ENCODE peak calls at places on chromosomes 16 and 17, in nine cellular contexts. One of them, this sample, is unnamed.

GRCh38 chr16:57092786-57093301 is 461 bp downstream of the CPNE2 start:
- DNase-seq in stimulated activated CD8-positive, alpha-beta memory T cell treated with anti-CD3 and anti-CD28 coated beads, Interleukin-12 subunit alpha, Interleukin-12 subunit beta, amount 100 ng/mL, for 4 hours: peak; percentile 31
- DNase-seq in activated T-helper 1 cell treated with anti-CD3 and anti-CD28 coated beads, Interleukin-2, amount 50 U/mL, for 16 hours: peak; percentile 37
- DNase-seq in NB4: peak; percentile 72
- DNase-seq in HuH-7: peak; percentile 71
- DNase-seq in stimulated activated CD4-positive, alpha-beta T cell treated with anti-CD3 and anti-CD28 coated beads, TNF-alpha, amount 100 ng/mL, for 48 hours: peak; percentile 20
- DNase-seq in EL: peak; percentile 40
- DNase-seq in GM03348: peak; percentile 85
- DNase-seq in CD4-positive, alpha-beta memory T cell: peak; percentile 36
- DNase-seq in this sample: peak; percentile 62

GRCh38 chr17:50151041-50151936 is 812 bp upstream of the PPP1R9B start:
- DNase-seq in stimulated activated CD8-positive, alpha-beta memory T cell treated with anti-CD3 and anti-CD28 coated beads, Interleukin-12 subunit alpha, Interleukin-12 subunit beta, amount 100 ng/mL, for 4 hours: peak; percentile 77
- DNase-seq in activated T-helper 1 cell treated with anti-CD3 and anti-CD28 coated beads, Interleukin-2, amount 50 U/mL, for 16 hours: peak; percentile 77
- DNase-seq in NB4: peak; percentile 94
- DNase-seq in HuH-7: peak; percentile 98
- DNase-seq in stimulated activated CD4-positive, alpha-beta T cell treated with anti-CD3 and anti-CD28 coated beads, TNF-alpha, amount 100 ng/mL, for 48 hours: peak; percentile 75
- DNase-seq in EL: peak; percentile 94
- DNase-seq in GM03348: peak; percentile 96
- DNase-seq in CD4-positive, alpha-beta memory T cell: peak; percentile 84
- DNase-seq in this sample: peak; percentile 93

GRCh38 chr17:6551909-6552768 is 4.2 kb downstream of the PITPNM3 start:
- DNase-seq in stimulated activated CD8-positive, alpha-beta memory T cell treated with anti-CD3 and anti-CD28 coated beads, Interleukin-12 subunit alpha, Interleukin-12 subunit beta, amount 100 ng/mL, for 4 hours: no peak
- DNase-seq in activated T-helper 1 cell treated with anti-CD3 and anti-CD28 coated beads, Interleukin-2, amount 50 U/mL, for 16 hours: no peak
- DNase-seq in NB4: no peak
- DNase-seq in HuH-7: no peak
- DNase-seq in stimulated activated CD4-positive, alpha-beta T cell treated with anti-CD3 and anti-CD28 coated beads, TNF-alpha, amount 100 ng/mL, for 48 hours: no peak
- DNase-seq in EL: no peak
- DNase-seq in GM03348: no peak
- DNase-seq in CD4-positive, alpha-beta memory T cell: no peak
- DNase-seq in this sample: no peak

GRCh38 chr17:75077490-75078096 is 10.2 kb upstream of the SLC16A5 start:
- DNase-seq in stimulated activated CD8-positive, alpha-beta memory T cell treated with anti-CD3 and anti-CD28 coated beads, Interleukin-12 subunit alpha, Interleukin-12 subunit beta, amount 100 ng/mL, for 4 hours: peak; percentile 16
- DNase-seq in activated T-helper 1 cell treated with anti-CD3 and anti-CD28 coated beads, Interleukin-2, amount 50 U/mL, for 16 hours: peak; percentile 37
- DNase-seq in NB4: no peak
- DNase-seq in HuH-7: peak; percentile 73
- DNase-seq in stimulated activated CD4-positive, alpha-beta T cell treated with anti-CD3 and anti-CD28 coated beads, TNF-alpha, amount 100 ng/mL, for 48 hours: no peak
- DNase-seq in EL: no peak
- DNase-seq in GM03348: peak; percentile 36
- DNase-seq in CD4-positive, alpha-beta memory T cell: peak; percentile 46
- DNase-seq in this sample: no peak

GRCh38 chr17:2980211-2980903 is 83.0 kb downstream of the OR1D5 start:
- DNase-seq in stimulated activated CD8-positive, alpha-beta memory T cell treated with anti-CD3 and anti-CD28 coated beads, Interleukin-12 subunit alpha, Interleukin-12 subunit beta, amount 100 ng/mL, for 4 hours: no peak
- DNase-seq in activated T-helper 1 cell treated with anti-CD3 and anti-CD28 coated beads, Interleukin-2, amount 50 U/mL, for 16 hours: no peak
- DNase-seq in NB4: no peak
- DNase-seq in HuH-7: no peak
- DNase-seq in stimulated activated CD4-positive, alpha-beta T cell treated with anti-CD3 and anti-CD28 coated beads, TNF-alpha, amount 100 ng/mL, for 48 hours: no peak
- DNase-seq in EL: no peak
- DNase-seq in GM03348: no peak
- DNase-seq in CD4-positive, alpha-beta memory T cell: no peak
- DNase-seq in this sample: no peak

GRCh38 chr17:494601-495195 is 142.1 kb upstream of the RPH3AL start:
- DNase-seq in stimulated activated CD8-positive, alpha-beta memory T cell treated with anti-CD3 and anti-CD28 coated beads, Interleukin-12 subunit alpha, Interleukin-12 subunit beta, amount 100 ng/mL, for 4 hours: no peak
- DNase-seq in activated T-helper 1 cell treated with anti-CD3 and anti-CD28 coated beads, Interleukin-2, amount 50 U/mL, for 16 hours: no peak
- DNase-seq in NB4: peak; percentile 36
- DNase-seq in HuH-7: no peak
- DNase-seq in stimulated activated CD4-positive, alpha-beta T cell treated with anti-CD3 and anti-CD28 coated beads, TNF-alpha, amount 100 ng/mL, for 48 hours: no peak
- DNase-seq in EL: no peak
- DNase-seq in GM03348: no peak
- DNase-seq in CD4-positive, alpha-beta memory T cell: no peak
- DNase-seq in this sample: no peak

GRCh38 chr17:27593857-27594255 is 37.1 kb upstream of the LGALS9 start:
- DNase-seq in stimulated activated CD8-positive, alpha-beta memory T cell treated with anti-CD3 and anti-CD28 coated beads, Interleukin-12 subunit alpha, Interleukin-12 subunit beta, amount 100 ng/mL, for 4 hours: no peak
- DNase-seq in activated T-helper 1 cell treated with anti-CD3 and anti-CD28 coated beads, Interleukin-2, amount 50 U/mL, for 16 hours: no peak
- DNase-seq in NB4: no peak
- DNase-seq in HuH-7: no peak
- DNase-seq in stimulated activated CD4-positive, alpha-beta T cell treated with anti-CD3 and anti-CD28 coated beads, TNF-alpha, amount 100 ng/mL, for 48 hours: no peak
- DNase-seq in EL: no peak
- DNase-seq in GM03348: no peak
- DNase-seq in CD4-positive, alpha-beta memory T cell: no peak
- DNase-seq in this sample: no peak

GRCh38 chr16:77974883-77975282 is 47.5 kb upstream of the CLEC3A start:
- DNase-seq in stimulated activated CD8-positive, alpha-beta memory T cell treated with anti-CD3 and anti-CD28 coated beads, Interleukin-12 subunit alpha, Interleukin-12 subunit beta, amount 100 ng/mL, for 4 hours: no peak
- DNase-seq in activated T-helper 1 cell treated with anti-CD3 and anti-CD28 coated beads, Interleukin-2, amount 50 U/mL, for 16 hours: no peak
- DNase-seq in NB4: peak; percentile 44
- DNase-seq in HuH-7: no peak
- DNase-seq in stimulated activated CD4-positive, alpha-beta T cell treated with anti-CD3 and anti-CD28 coated beads, TNF-alpha, amount 100 ng/mL, for 48 hours: no peak
- DNase-seq in EL: no peak
- DNase-seq in GM03348: no peak
- DNase-seq in CD4-positive, alpha-beta memory T cell: no peak
- DNase-seq in this sample: no peak

GRCh38 chr17:76385892-76386786 is 1.7 kb downstream of the SPHK1 start:
- DNase-seq in stimulated activated CD8-positive, alpha-beta memory T cell treated with anti-CD3 and anti-CD28 coated beads, Interleukin-12 subunit alpha, Interleukin-12 subunit beta, amount 100 ng/mL, for 4 hours: peak; percentile 72
- DNase-seq in activated T-helper 1 cell treated with anti-CD3 and anti-CD28 coated beads, Interleukin-2, amount 50 U/mL, for 16 hours: peak; percentile 64
- DNase-seq in NB4: peak; percentile 83
- DNase-seq in HuH-7: peak; percentile 97
- DNase-seq in stimulated activated CD4-positive, alpha-beta T cell treated with anti-CD3 and anti-CD28 coated beads, TNF-alpha, amount 100 ng/mL, for 48 hours: peak; percentile 75
- DNase-seq in EL: peak; percentile 91
- DNase-seq in GM03348: peak; percentile 95
- DNase-seq in CD4-positive, alpha-beta memory T cell: peak; percentile 78
- DNase-seq in this sample: peak; percentile 80

GRCh38 chr17:74785096-74785980 is 9.2 kb upstream of the NAT9 start:
- DNase-seq in stimulated activated CD8-positive, alpha-beta memory T cell treated with anti-CD3 and anti-CD28 coated beads, Interleukin-12 subunit alpha, Interleukin-12 subunit beta, amount 100 ng/mL, for 4 hours: no peak
- DNase-seq in activated T-helper 1 cell treated with anti-CD3 and anti-CD28 coated beads, Interleukin-2, amount 50 U/mL, for 16 hours: no peak
- DNase-seq in NB4: no peak
- DNase-seq in HuH-7: no peak
- DNase-seq in stimulated activated CD4-positive, alpha-beta T cell treated with anti-CD3 and anti-CD28 coated beads, TNF-alpha, amount 100 ng/mL, for 48 hours: no peak
- DNase-seq in EL: no peak
- DNase-seq in GM03348: no peak
- DNase-seq in CD4-positive, alpha-beta memory T cell: no peak
- DNase-seq in this sample: no peak

GRCh38 chr16:27441276-27441675 is 39.3 kb downstream of the IL21R start:
- DNase-seq in stimulated activated CD8-positive, alpha-beta memory T cell treated with anti-CD3 and anti-CD28 coated beads, Interleukin-12 subunit alpha, Interleukin-12 subunit beta, amount 100 ng/mL, for 4 hours: no peak
- DNase-seq in activated T-helper 1 cell treated with anti-CD3 and anti-CD28 coated beads, Interleukin-2, amount 50 U/mL, for 16 hours: no peak
- DNase-seq in NB4: no peak
- DNase-seq in HuH-7: no peak
- DNase-seq in stimulated activated CD4-positive, alpha-beta T cell treated with anti-CD3 and anti-CD28 coated beads, TNF-alpha, amount 100 ng/mL, for 48 hours: no peak
- DNase-seq in EL: no peak
- DNase-seq in GM03348: no peak
- DNase-seq in CD4-positive, alpha-beta memory T cell: no peak
- DNase-seq in this sample: no peak

GRCh38 chr17:47279062-47279801 is 25.6 kb downstream of the ITGB3 start:
- DNase-seq in stimulated activated CD8-positive, alpha-beta memory T cell treated with anti-CD3 and anti-CD28 coated beads, Interleukin-12 subunit alpha, Interleukin-12 subunit beta, amount 100 ng/mL, for 4 hours: no peak
- DNase-seq in activated T-helper 1 cell treated with anti-CD3 and anti-CD28 coated beads, Interleukin-2, amount 50 U/mL, for 16 hours: no peak
- DNase-seq in NB4: peak; percentile 84
- DNase-seq in HuH-7: no peak
- DNase-seq in stimulated activated CD4-positive, alpha-beta T cell treated with anti-CD3 and anti-CD28 coated beads, TNF-alpha, amount 100 ng/mL, for 48 hours: no peak
- DNase-seq in EL: peak; percentile 99
- DNase-seq in GM03348: peak; percentile 90
- DNase-seq in CD4-positive, alpha-beta memory T cell: no peak
- DNase-seq in this sample: peak; percentile 96

GRCh38 chr17:71203953-71204352 is 916.9 kb upstream of the SOX9 start:
- DNase-seq in stimulated activated CD8-positive, alpha-beta memory T cell treated with anti-CD3 and anti-CD28 coated beads, Interleukin-12 subunit alpha, Interleukin-12 subunit beta, amount 100 ng/mL, for 4 hours: no peak
- DNase-seq in activated T-helper 1 cell treated with anti-CD3 and anti-CD28 coated beads, Interleukin-2, amount 50 U/mL, for 16 hours: no peak
- DNase-seq in NB4: no peak
- DNase-seq in HuH-7: no peak
- DNase-seq in stimulated activated CD4-positive, alpha-beta T cell treated with anti-CD3 and anti-CD28 coated beads, TNF-alpha, amount 100 ng/mL, for 48 hours: no peak
- DNase-seq in EL: peak; percentile 38
- DNase-seq in GM03348: no peak
- DNase-seq in CD4-positive, alpha-beta memory T cell: no peak
- DNase-seq in this sample: peak; percentile 21

GRCh38 chr17:74477411-74477810 is 11.0 kb downstream of the CD300A start:
- DNase-seq in stimulated activated CD8-positive, alpha-beta memory T cell treated with anti-CD3 and anti-CD28 coated beads, Interleukin-12 subunit alpha, Interleukin-12 subunit beta, amount 100 ng/mL, for 4 hours: no peak
- DNase-seq in activated T-helper 1 cell treated with anti-CD3 and anti-CD28 coated beads, Interleukin-2, amount 50 U/mL, for 16 hours: no peak
- DNase-seq in NB4: no peak
- DNase-seq in HuH-7: no peak
- DNase-seq in stimulated activated CD4-positive, alpha-beta T cell treated with anti-CD3 and anti-CD28 coated beads, TNF-alpha, amount 100 ng/mL, for 48 hours: no peak
- DNase-seq in EL: no peak
- DNase-seq in GM03348: no peak
- DNase-seq in CD4-positive, alpha-beta memory T cell: no peak
- DNase-seq in this sample: no peak

GRCh38 chr17:6578491-6578890 is 22.1 kb upstream of the PITPNM3 start:
- DNase-seq in stimulated activated CD8-positive, alpha-beta memory T cell treated with anti-CD3 and anti-CD28 coated beads, Interleukin-12 subunit alpha, Interleukin-12 subunit beta, amount 100 ng/mL, for 4 hours: no peak
- DNase-seq in activated T-helper 1 cell treated with anti-CD3 and anti-CD28 coated beads, Interleukin-2, amount 50 U/mL, for 16 hours: no peak
- DNase-seq in NB4: no peak
- DNase-seq in HuH-7: no peak
- DNase-seq in stimulated activated CD4-positive, alpha-beta T cell treated with anti-CD3 and anti-CD28 coated beads, TNF-alpha, amount 100 ng/mL, for 48 hours: no peak
- DNase-seq in EL: no peak
- DNase-seq in GM03348: no peak
- DNase-seq in CD4-positive, alpha-beta memory T cell: no peak
- DNase-seq in this sample: no peak

GRCh38 chr16:26645629-26646028 is 421.1 kb upstream of the C16orf82 start:
- DNase-seq in stimulated activated CD8-positive, alpha-beta memory T cell treated with anti-CD3 and anti-CD28 coated beads, Interleukin-12 subunit alpha, Interleukin-12 subunit beta, amount 100 ng/mL, for 4 hours: peak; percentile 8
- DNase-seq in activated T-helper 1 cell treated with anti-CD3 and anti-CD28 coated beads, Interleukin-2, amount 50 U/mL, for 16 hours: no peak
- DNase-seq in NB4: peak; percentile 40
- DNase-seq in HuH-7: peak; percentile 30
- DNase-seq in stimulated activated CD4-positive, alpha-beta T cell treated with anti-CD3 and anti-CD28 coated beads, TNF-alpha, amount 100 ng/mL, for 48 hours: no peak
- DNase-seq in EL: no peak
- DNase-seq in GM03348: no peak
- DNase-seq in CD4-positive, alpha-beta memory T cell: peak; percentile 8
- DNase-seq in this sample: no peak

GRCh38 chr17:76529643-76530488 is 7.6 kb downstream of the CYGB start:
- DNase-seq in stimulated activated CD8-positive, alpha-beta memory T cell treated with anti-CD3 and anti-CD28 coated beads, Interleukin-12 subunit alpha, Interleukin-12 subunit beta, amount 100 ng/mL, for 4 hours: no peak
- DNase-seq in activated T-helper 1 cell treated with anti-CD3 and anti-CD28 coated beads, Interleukin-2, amount 50 U/mL, for 16 hours: no peak
- DNase-seq in NB4: peak; percentile 60
- DNase-seq in HuH-7: no peak
- DNase-seq in stimulated activated CD4-positive, alpha-beta T cell treated with anti-CD3 and anti-CD28 coated beads, TNF-alpha, amount 100 ng/mL, for 48 hours: no peak
- DNase-seq in EL: peak; percentile 62
- DNase-seq in GM03348: peak; percentile 73
- DNase-seq in CD4-positive, alpha-beta memory T cell: no peak
- DNase-seq in this sample: peak; percentile 95

This sample was measured in foreskin fibroblast.